ENCODE peak calls at places on chromosome 14, in seven cellular contexts. Y is brain microvascular endothelial cell, R is left ventricle myocardium inferior, B is neuronal stem cell, H is colonic mucosa, U is transverse colon, P is K562. F is an unnamed sample. For H3K36me3, the result is how much of the 10 kb centered on the place peaks cover.

GRCh38 chr14:43789458-43789857 is 717.6 kb downstream of the FSCB start:
- DNase-seq in Y (no peak), R (no peak), B (no peak), H (no peak), U (no peak), P (no peak), F (no peak)

GRCh38 chr14:75223664-75224154 is 47.3 kb upstream of the TMED10 start:
- DNase-seq in Y (no peak), R (peak), B (peak), H (peak), U (peak), P (no peak), F (no peak)

GRCh38 chr14:57060276-57060956 is 208.3 kb downstream of the EXOC5 start:
- DNase-seq in Y (no peak), R (no peak), B (no peak), H (no peak), U (no peak), P (peak), F (no peak)

GRCh38 chr14:85165091-85165490 is 364.9 kb upstream of the FLRT2 start:
- DNase-seq in Y (no peak), R (no peak), B (no peak), H (no peak), U (no peak), P (no peak), F (no peak)

GRCh38 chr14:31196839-31197477 is 10.6 kb downstream of the HECTD1 start:
- DNase-seq in Y (no peak), R (no peak), B (no peak), H (no peak), U (no peak), P (no peak), F (no peak)

GRCh38 chr14:102333795-102334415 is 14.4 kb downstream of the ZNF839 start:
- DNase-seq in Y (no peak), R (no peak), B (no peak), H (no peak), U (no peak), P (no peak), F (no peak)

GRCh38 chr14:74949859-74950572 is 5.4 kb downstream of the PGF start:
- DNase-seq in Y (no peak), R (no peak), B (no peak), H (no peak), U (no peak), P (no peak), F (no peak)

GRCh38 chr14:34713681-34714319 is 593 bp downstream of the CFL2 start:
- DNase-seq in Y (peak), R (peak), B (peak), H (peak), U (peak), P (peak), F (peak)

GRCh38 chr14:96748371-96748770 is 48.8 kb upstream of the VRK1 start:
- DNase-seq in Y (no peak), R (no peak), B (no peak), H (no peak), U (peak), P (no peak), F (no peak)

DNA sequence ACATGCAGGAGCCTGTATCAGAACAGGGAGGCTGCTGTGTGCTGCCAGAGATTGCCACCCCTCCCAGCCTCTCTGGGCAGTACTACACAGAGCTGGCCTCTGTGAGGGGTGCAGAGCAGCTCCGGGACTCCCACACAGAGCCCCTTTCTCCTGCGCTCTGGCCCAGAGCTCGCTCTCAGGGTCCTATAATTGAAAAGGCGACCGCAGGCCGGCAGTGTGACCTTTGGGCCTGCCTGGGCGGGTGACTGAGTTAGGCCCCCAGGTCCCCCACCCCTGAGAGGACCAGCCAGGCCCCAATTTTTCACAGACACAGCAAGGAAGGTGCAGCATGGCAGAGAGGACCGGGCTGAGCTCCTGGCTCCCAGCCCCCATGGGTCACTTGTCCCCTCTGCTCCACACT is 136.4 kb downstream of the ZFP36L1 start:
- DNase-seq in Y (no peak), R (no peak), B (no peak), H (no peak), U (no peak), P (no peak), F (no peak)
- H3K36me3 ChIP-seq in Y (under half), R (under half), B (under half), H (under half), U (under half), P (under half), F (under half)

GRCh38 chr14:99791476-99792283 is 1.5 kb upstream of the EML1 start:
- DNase-seq in Y (no peak), R (no peak), B (no peak), H (no peak), U (no peak), P (no peak), F (no peak)

GRCh38 chr14:99793213-99794155 is at the start of gene EML1:
- DNase-seq in Y (peak), R (peak), B (peak), H (peak), U (peak), P (peak), F (peak)

GRCh38 chr14:99794156-99794780 is 1.1 kb downstream of the EML1 start:
- DNase-seq in Y (no peak), R (no peak), B (no peak), H (no peak), U (no peak), P (no peak), F (no peak)

GRCh38 chr14:99790978-99791376 is 2.2 kb upstream of the EML1 start:
- DNase-seq in Y (no peak), R (no peak), B (no peak), H (no peak), U (no peak), P (no peak), F (no peak)

GRCh38 chr14:99792551-99793212 is 531 bp upstream of the EML1 start:
- DNase-seq in Y (no peak), R (peak), B (no peak), H (no peak), U (no peak), P (no peak), F (no peak)
- H3K4me3 ChIP-seq in Y (peak), R (peak), B (peak), H (peak), U (peak), P (no peak), F (peak)

GRCh38 chr14:63535918-63536317 is 7.3 kb downstream of the PPP2R5E start:
- DNase-seq in Y (no peak), R (no peak), B (no peak), H (no peak), U (no peak), P (no peak), F (no peak)

DNA sequence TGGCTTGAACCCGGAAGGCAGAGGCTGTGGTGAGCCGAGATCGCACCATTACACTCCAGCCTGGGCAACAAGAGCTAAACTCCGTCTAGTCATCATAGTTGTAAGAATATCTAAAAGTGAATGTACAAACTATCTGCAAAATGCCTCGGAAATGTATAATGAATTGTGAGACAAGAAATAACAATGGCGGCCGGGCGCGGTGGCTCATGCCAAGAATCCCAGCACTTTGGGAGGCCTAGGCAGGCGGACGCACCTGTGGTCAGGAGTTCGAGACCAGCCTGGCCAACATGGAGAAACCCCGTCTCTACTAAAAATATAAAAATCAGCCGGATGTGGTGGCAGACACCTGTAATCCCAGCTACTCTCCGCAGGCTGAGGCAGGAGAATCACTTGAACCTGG is 9.7 kb downstream of the PPP2R5E start:
- DNase-seq in Y (no peak), R (no peak), B (no peak), H (no peak), U (no peak), P (no peak), F (no peak)
- H3K36me3 ChIP-seq in Y (under half), R (under half), B (half or more), H (under half), U (under half), P (under half), F (under half)

GRCh38 chr14:101176535-101177205 is 273.1 kb upstream of the RTL1 start:
- DNase-seq in Y (no peak), R (no peak), B (no peak), H (no peak), U (no peak), P (no peak), F (no peak)
- H3K4me3 ChIP-seq in Y (no peak), R (no peak), B (no peak), H (no peak), U (no peak), P (no peak), F (no peak)

DNA sequence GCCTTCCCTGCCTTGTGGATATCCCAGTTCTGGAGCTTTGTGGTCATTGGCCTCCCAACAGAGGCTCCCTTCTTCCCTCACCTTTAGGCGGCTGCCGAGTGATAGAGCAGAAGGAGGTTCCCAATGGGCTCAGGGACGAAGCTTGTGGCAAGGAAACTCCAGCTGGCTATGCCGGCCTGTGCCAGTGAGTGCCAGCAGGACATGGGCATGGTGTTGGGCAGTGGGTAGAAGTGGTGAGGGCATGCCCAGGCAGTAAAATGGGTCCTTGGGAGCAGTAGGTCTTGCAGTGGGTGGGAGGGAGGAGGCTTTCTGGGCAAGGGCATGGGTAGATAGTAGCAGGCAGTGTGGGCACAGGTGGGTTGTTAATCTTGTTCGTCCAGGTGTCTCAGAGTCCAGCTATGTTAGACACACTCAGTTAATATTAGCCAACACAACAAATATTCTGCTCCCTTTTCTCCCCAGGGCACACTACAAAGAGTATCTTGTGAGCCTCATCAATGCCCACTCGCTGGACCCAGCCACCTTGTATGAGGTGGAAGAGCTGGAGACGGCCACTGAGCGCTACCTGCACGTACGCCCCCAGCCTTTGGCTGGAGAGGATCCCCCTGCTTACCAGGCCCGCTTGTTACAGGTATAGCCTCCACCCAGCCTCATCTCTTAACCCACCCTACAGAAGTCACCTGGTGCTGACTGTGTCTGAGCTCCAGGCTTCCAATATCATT is 1.1 kb upstream of the IRF9 start:
- DNase-seq in Y (no peak), R (no peak), B (no peak), H (no peak), U (no peak), P (no peak), F (no peak)
- H3K36me3 ChIP-seq in Y (half or more), R (half or more), B (half or more), H (under half), U (under half), P (half or more), F (under half)

GRCh38 chr14:100824946-100825690 is 800 bp upstream of the MEG3 start:
- DNase-seq in Y (no peak), R (no peak), B (no peak), H (no peak), U (no peak), P (no peak), F (no peak)
- H3K4me3 ChIP-seq in Y (peak), R (peak), B (no peak), H (no peak), U (peak), P (no peak), F (no peak)

DNA sequence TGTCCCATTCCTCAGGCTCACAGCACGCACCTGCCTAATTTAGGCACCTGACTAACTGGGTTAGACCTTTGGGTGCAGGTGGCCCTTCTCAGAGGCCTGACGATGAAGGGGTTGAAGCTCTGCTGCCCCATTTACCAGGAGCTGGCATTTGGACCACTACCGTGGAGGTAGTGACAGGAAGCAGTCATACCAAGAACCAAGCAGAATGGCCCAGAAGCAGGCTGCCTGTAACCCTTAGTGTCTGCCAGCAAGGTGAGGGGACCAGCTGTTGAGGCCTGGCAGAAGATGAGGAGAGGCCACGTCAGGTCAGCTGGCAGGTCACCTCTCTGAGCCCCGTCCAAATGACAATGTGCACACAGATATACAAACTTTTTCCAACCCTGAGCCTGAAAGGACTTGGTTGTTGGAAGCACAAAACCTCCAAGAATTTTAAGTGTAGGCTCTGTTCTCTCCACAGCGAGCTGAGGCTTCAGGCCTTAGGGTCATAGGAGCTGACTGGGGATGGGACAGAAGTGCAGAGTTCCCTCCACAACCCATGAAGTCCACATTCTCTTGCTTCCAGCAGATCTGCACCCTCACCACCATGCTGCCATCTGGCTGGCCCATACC is 23.1 kb downstream of the VASH1 start:
- DNase-seq in Y (no peak), R (no peak), B (no peak), H (no peak), U (no peak), P (no peak), F (no peak)
- H3K36me3 ChIP-seq in Y (under half), R (half or more), B (half or more), H (under half), U (under half), P (under half), F (under half)

GRCh38 chr14:92675421-92675820 is 73.0 kb downstream of the LGMN start:
- DNase-seq in Y (no peak), R (no peak), B (no peak), H (no peak), U (no peak), P (no peak), F (no peak)

GRCh38 chr14:92677087-92677668 is 71.2 kb downstream of the LGMN start:
- DNase-seq in Y (no peak), R (no peak), B (no peak), H (no peak), U (no peak), P (no peak), F (no peak)

GRCh38 chr14:92677955-92678354 is 70.5 kb downstream of the LGMN start:
- DNase-seq in Y (no peak), R (no peak), B (no peak), H (no peak), U (no peak), P (no peak), F (no peak)

GRCh38 chr14:92676448-92677086 is 71.9 kb downstream of the LGMN start:
- DNase-seq in Y (no peak), R (no peak), B (no peak), H (no peak), U (no peak), P (no peak), F (no peak)

GRCh38 chr14:92676031-92676430 is 72.4 kb downstream of the LGMN start:
- DNase-seq in Y (no peak), R (no peak), B (no peak), H (no peak), U (peak), P (no peak), F (no peak)
- H3K4me3 ChIP-seq in Y (no peak), R (no peak), B (no peak), H (no peak), U (no peak), P (no peak), F (no peak)

GRCh38 chr14:67650694-67651093 is 23.7 kb downstream of the VTI1B start:
- DNase-seq in Y (peak), R (no peak), B (no peak), H (no peak), U (no peak), P (no peak), F (no peak)

GRCh38 chr14:67652189-67652588 is 22.2 kb downstream of the VTI1B start:
- DNase-seq in Y (no peak), R (no peak), B (no peak), H (no peak), U (no peak), P (no peak), F (no peak)

GRCh38 chr14:67653651-67654280 is 20.7 kb downstream of the VTI1B start:
- DNase-seq in Y (no peak), R (no peak), B (no peak), H (no peak), U (no peak), P (no peak), F (no peak)

GRCh38 chr14:67646136-67646535 is 26.4 kb downstream of the ARG2 start:
- DNase-seq in Y (no peak), R (no peak), B (no peak), H (no peak), U (no peak), P (no peak), F (no peak)

DNA sequence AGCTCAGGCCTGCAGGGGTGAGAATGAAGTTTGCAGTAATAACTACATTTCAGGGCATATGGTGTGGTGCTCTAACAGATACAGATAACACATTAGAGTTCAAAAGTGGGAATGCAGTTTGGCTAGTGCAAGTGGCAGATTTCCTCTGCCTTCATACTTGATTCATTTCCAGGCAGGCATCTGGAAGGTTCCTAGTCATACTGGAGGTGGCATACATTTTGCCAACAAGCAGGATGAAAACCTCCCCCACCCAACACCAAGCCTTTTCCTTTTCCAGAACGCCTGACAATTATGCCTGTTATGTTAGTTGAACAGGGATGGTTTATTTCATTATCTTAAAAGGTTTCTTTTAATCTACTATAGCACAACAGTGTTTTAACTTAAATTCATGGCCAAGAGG is 24.3 kb downstream of the VTI1B start:
- DNase-seq in Y (no peak), R (no peak), B (no peak), H (no peak), U (no peak), P (no peak), F (no peak)
- H3K36me3 ChIP-seq in Y (under half), R (half or more), B (half or more), H (under half), U (under half), P (half or more), F (under half)

GRCh38 chr14:64513271-64513670 is 8.7 kb downstream of the ZBTB1 start:
- DNase-seq in Y (no peak), R (no peak), B (no peak), H (no peak), U (no peak), P (no peak), F (no peak)

GRCh38 chr14:64509036-64509435 is 4.5 kb downstream of the ZBTB1 start:
- DNase-seq in Y (no peak), R (no peak), B (no peak), H (peak), U (no peak), P (no peak), F (no peak)

GRCh38 chr14:64510127-64510808 is 5.7 kb downstream of the ZBTB1 start:
- DNase-seq in Y (no peak), R (no peak), B (no peak), H (no peak), U (no peak), P (no peak), F (no peak)

GRCh38 chr14:64508215-64508776 is 3.7 kb downstream of the ZBTB1 start:
- DNase-seq in Y (no peak), R (no peak), B (no peak), H (no peak), U (no peak), P (no peak), F (no peak)

DNA sequence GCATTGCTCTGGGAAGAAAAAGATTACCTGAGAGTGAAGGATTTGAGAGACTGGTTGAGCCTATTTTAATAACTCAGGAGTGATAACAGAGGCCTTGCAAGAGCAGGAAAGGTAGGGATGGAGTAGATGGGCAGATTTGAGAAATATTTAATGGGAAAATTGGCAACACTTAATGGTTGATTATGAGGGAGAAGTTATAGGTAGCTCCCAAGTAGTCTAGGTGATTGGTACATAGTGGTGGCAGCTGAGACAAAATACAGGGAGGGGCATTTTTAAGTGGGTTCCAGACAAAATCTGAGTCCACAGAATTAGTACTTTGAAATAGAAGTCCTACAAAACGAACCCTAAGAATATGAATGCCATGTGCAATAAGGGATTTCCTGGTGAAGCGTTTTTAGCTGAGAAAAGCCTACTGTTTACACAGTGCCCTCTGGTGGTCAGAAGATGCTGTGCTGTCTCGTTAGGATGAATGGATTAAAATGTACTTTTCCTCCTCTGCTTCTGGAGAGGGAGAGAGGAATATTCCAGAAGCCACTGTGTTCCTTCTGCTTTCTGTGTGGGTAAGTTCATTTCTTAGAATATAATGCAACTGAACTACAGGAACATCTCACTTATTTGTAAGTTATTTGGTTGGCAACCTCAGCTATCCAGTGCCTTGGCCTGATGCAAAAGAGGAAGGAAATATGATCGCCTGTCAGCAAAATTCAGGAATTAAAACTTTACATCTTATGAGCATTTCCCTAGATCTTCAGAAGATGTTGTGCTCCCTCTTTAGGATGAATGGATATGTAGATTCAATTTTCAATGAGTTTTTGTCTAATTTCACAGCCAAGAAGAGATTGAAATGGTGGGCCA is 6.5 kb downstream of the ZBTB1 start:
- DNase-seq in Y (peak), R (no peak), B (peak), H (peak), U (peak), P (peak), F (peak)
- H3K4me3 ChIP-seq in Y (no peak), R (no peak), B (no peak), H (no peak), U (no peak), P (no peak), F (no peak)